ENCODE peak calls at places on chromosomes 16 and 17, in eight cellular contexts. W is CD4-positive, CD25-positive, alpha-beta regulatory T cell; U is aorta; O is GM23338; J is prostate gland; Q is mucosa of descending colon; K is Peyer's patch; T is upper lobe of right lung. I is an unnamed sample. For H3K36me3, the result is how much of the 10 kb centered on the place peaks cover.

GRCh38 chr17:75720656-75721462 is at the start of gene ITGB4:
- DNase-seq in W (peak), U (no peak), O (peak), J (peak), Q (peak), K (peak), T (peak), I (no peak)

GRCh38 chr16:58196898-58197313 is 1.0 kb downstream of the CSNK2A2 start:
- DNase-seq in W (no peak), U (no peak), O (peak), J (no peak), Q (no peak), K (no peak), T (no peak), I (no peak)

GRCh38 chr16:64751906-64752305 is 370.0 kb downstream of the CDH11 start:
- DNase-seq in W (no peak), U (no peak), O (no peak), J (no peak), Q (no peak), K (no peak), T (no peak), I (no peak)

GRCh38 chr16:22293137-22294106 is 3.8 kb upstream of the POLR3E start:
- DNase-seq in W (no peak), U (peak), O (no peak), J (no peak), Q (no peak), K (no peak), T (no peak), I (no peak)

GRCh38 chr16:88004391-88004790 is 53.2 kb downstream of the BANP start:
- DNase-seq in W (no peak), U (no peak), O (no peak), J (no peak), Q (no peak), K (no peak), T (no peak), I (no peak)

GRCh38 chr17:40497704-40498103 is 3.7 kb downstream of the TNS4 start:
- DNase-seq in W (no peak), U (no peak), O (no peak), J (no peak), Q (peak), K (no peak), T (no peak), I (no peak)

GRCh38 chr16:57620316-57621231 is 7.9 kb upstream of the ADGRG1 start:
- DNase-seq in W (no peak), U (peak), O (peak), J (peak), Q (peak), K (no peak), T (peak), I (no peak)

GRCh38 chr16:86961133-86961720 is 356.0 kb downstream of the C16orf95 start:
- DNase-seq in W (no peak), U (peak), O (no peak), J (no peak), Q (no peak), K (no peak), T (no peak), I (no peak)

GRCh38 chr16:22092143-22092933 is at the start of gene VWA3A:
- DNase-seq in W (no peak), U (no peak), O (peak), J (no peak), Q (no peak), K (no peak), T (no peak), I (no peak)

GRCh38 chr16:48539485-48540221 is 70.3 kb downstream of the N4BP1 start:
- DNase-seq in W (no peak), U (no peak), O (no peak), J (no peak), Q (no peak), K (no peak), T (no peak), I (no peak)

GRCh38 chr17:16339959-16340358 is 13.3 kb downstream of the CENPV start:
- DNase-seq in W (no peak), U (no peak), O (no peak), J (no peak), Q (no peak), K (no peak), T (no peak), I (no peak)

GRCh38 chr16:57303910-57304168 is 19.4 kb upstream of the PLLP start:
- DNase-seq in W (no peak), U (no peak), O (no peak), J (no peak), Q (no peak), K (no peak), T (peak), I (no peak)

GRCh38 chr17:77958716-77959215 is 263 bp downstream of the TNRC6C start:
- DNase-seq in W (no peak), U (peak), O (no peak), J (no peak), Q (no peak), K (no peak), T (no peak), I (no peak)

GRCh38 chr16:75138636-75139035 is 9.7 kb upstream of the ZFP1 start:
- DNase-seq in W (no peak), U (no peak), O (peak), J (no peak), Q (no peak), K (no peak), T (no peak), I (no peak)

GRCh38 chr17:29162909-29163341 is 17.3 kb downstream of the MYO18A start:
- DNase-seq in W (no peak), U (peak), O (no peak), J (no peak), Q (no peak), K (no peak), T (no peak), I (no peak)

GRCh38 chr17:31515226-31515759 is 123.8 kb downstream of the RAB11FIP4 start:
- DNase-seq in W (no peak), U (no peak), O (no peak), J (no peak), Q (no peak), K (no peak), T (no peak), I (no peak)

GRCh38 chr17:42405963-42406495 is 17.0 kb downstream of the CAVIN1 start:
- DNase-seq in W (peak), U (peak), O (peak), J (peak), Q (peak), K (peak), T (peak), I (peak)

GRCh38 chr17:82647593-82648164 is 565 bp downstream of the WDR45B start:
- DNase-seq in W (peak), U (peak), O (peak), J (no peak), Q (peak), K (no peak), T (peak), I (peak)

GRCh38 chr17:80789356-80789902 is 202.2 kb upstream of the CHMP6 start:
- DNase-seq in W (no peak), U (no peak), O (no peak), J (no peak), Q (no peak), K (no peak), T (no peak), I (peak)

GRCh38 chr17:33819539-33819938 is 435.5 kb upstream of the CCL2 start:
- DNase-seq in W (no peak), U (no peak), O (no peak), J (no peak), Q (no peak), K (no peak), T (no peak), I (no peak)

GRCh38 chr17:48427598-48427997 is 2.4 kb downstream of the SKAP1 start:
- DNase-seq in W (peak), U (no peak), O (no peak), J (no peak), Q (no peak), K (peak), T (no peak), I (no peak)

DNA sequence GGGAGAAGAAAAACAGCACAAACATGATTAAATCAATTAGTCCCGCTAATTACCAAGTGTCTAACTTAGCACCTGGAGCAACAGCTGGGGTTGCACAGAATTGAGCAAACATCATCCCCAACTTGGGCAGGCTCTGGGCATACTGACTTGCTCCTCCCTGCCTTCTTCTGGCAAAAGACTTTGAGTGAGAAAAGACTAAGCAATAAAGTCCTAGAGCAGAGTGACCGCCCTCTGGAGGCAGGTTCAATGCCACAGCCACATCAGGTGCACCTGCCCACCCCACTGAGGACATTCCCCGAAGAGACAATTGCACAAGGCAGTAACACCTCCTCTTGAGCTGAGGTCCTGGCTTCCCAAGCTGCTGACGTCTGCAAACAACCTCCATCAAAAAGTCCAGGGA is 358.3 kb downstream of the SOX9 start:
- DNase-seq in W (no peak), U (no peak), O (peak), J (no peak), Q (no peak), K (no peak), T (no peak), I (no peak)
- H3K36me3 ChIP-seq in W (under half), U (under half), O (under half), J (under half), Q (under half), K (under half), T (under half), I (under half)

GRCh38 chr17:79082311-79083190 is 7.9 kb downstream of the ENGASE start:
- DNase-seq in W (peak), U (peak), O (peak), J (no peak), Q (peak), K (no peak), T (peak), I (no peak)

GRCh38 chr17:79080349-79080748 is 5.7 kb downstream of the ENGASE start:
- DNase-seq in W (no peak), U (peak), O (no peak), J (no peak), Q (no peak), K (no peak), T (no peak), I (no peak)

GRCh38 chr17:79081571-79082276 is 7.1 kb downstream of the ENGASE start:
- DNase-seq in W (no peak), U (peak), O (no peak), J (no peak), Q (no peak), K (no peak), T (no peak), I (no peak)

GRCh38 chr17:79079421-79080200 is 5.0 kb downstream of the ENGASE start:
- DNase-seq in W (no peak), U (peak), O (no peak), J (no peak), Q (peak), K (no peak), T (peak), I (no peak)

GRCh38 chr17:79080761-79081290 is 6.2 kb downstream of the ENGASE start:
- DNase-seq in W (no peak), U (peak), O (no peak), J (no peak), Q (no peak), K (no peak), T (peak), I (no peak)
- H3K36me3 ChIP-seq in W (under half), U (under half), O (under half), J (under half), Q (under half), K (under half), T (half or more), I (half or more)

GRCh38 chr16:28140788-28141618 is 70.8 kb downstream of the XPO6 start:
- DNase-seq in W (peak), U (no peak), O (peak), J (no peak), Q (no peak), K (peak), T (no peak), I (no peak)
- H3K36me3 ChIP-seq in W (under half), U (under half), O (under half), J (under half), Q (under half), K (under half), T (under half), I (under half)

GRCh38 chr17:46140645-46141197 is 52.5 kb downstream of the KANSL1 start:
- DNase-seq in W (no peak), U (no peak), O (no peak), J (no peak), Q (no peak), K (no peak), T (no peak), I (no peak)
- H3K36me3 ChIP-seq in W (under half), U (under half), O (under half), J (under half), Q (under half), K (under half), T (under half), I (under half)

I was measured in tibial artery.